ENCODE peak calls at places on chromosomes 4 and X, in nine cellular contexts. One of them, this sample, is unnamed.

GRCh38 chrX:107716045-107716684 is 59.4 kb downstream of the TSC22D3 start:
- DNase-seq in choroid plexus epithelial cell: peak
- DNase-seq in lower leg skin: no peak
- DNase-seq in right lobe of liver: peak
- DNase-seq in left ventricle myocardium inferior: no peak
- DNase-seq in fibroblast of mammary gland: no peak
- DNase-seq in AG09309: no peak
- DNase-seq in fibroblast of pulmonary artery: peak
- DNase-seq in IMR-90: peak
- DNase-seq in this sample: no peak

GRCh38 chr4:11623726-11624037 is 195.0 kb upstream of the HS3ST1 start:
- DNase-seq in choroid plexus epithelial cell: peak
- DNase-seq in lower leg skin: no peak
- DNase-seq in right lobe of liver: peak
- DNase-seq in left ventricle myocardium inferior: peak
- DNase-seq in fibroblast of mammary gland: no peak
- DNase-seq in AG09309: no peak
- DNase-seq in fibroblast of pulmonary artery: peak
- DNase-seq in IMR-90: peak
- DNase-seq in this sample: no peak

GRCh38 chr4:41256131-41256739 is 493 bp upstream of the UCHL1 start:
- DNase-seq in choroid plexus epithelial cell: peak
- DNase-seq in lower leg skin: no peak
- DNase-seq in right lobe of liver: no peak
- DNase-seq in left ventricle myocardium inferior: no peak
- DNase-seq in fibroblast of mammary gland: no peak
- DNase-seq in AG09309: no peak
- DNase-seq in fibroblast of pulmonary artery: peak
- DNase-seq in IMR-90: peak
- DNase-seq in this sample: no peak

GRCh38 chr4:165440415-165440882 is 61.6 kb downstream of the CPE start:
- DNase-seq in choroid plexus epithelial cell: peak
- DNase-seq in lower leg skin: no peak
- DNase-seq in right lobe of liver: no peak
- DNase-seq in left ventricle myocardium inferior: no peak
- DNase-seq in fibroblast of mammary gland: peak
- DNase-seq in AG09309: no peak
- DNase-seq in fibroblast of pulmonary artery: peak
- DNase-seq in IMR-90: peak
- DNase-seq in this sample: peak

GRCh38 chrX:81537723-81538122 is 335.8 kb downstream of the SH3BGRL start:
- DNase-seq in choroid plexus epithelial cell: no peak
- DNase-seq in lower leg skin: no peak
- DNase-seq in right lobe of liver: no peak
- DNase-seq in left ventricle myocardium inferior: no peak
- DNase-seq in fibroblast of mammary gland: no peak
- DNase-seq in AG09309: no peak
- DNase-seq in fibroblast of pulmonary artery: no peak
- DNase-seq in IMR-90: no peak
- DNase-seq in this sample: no peak

GRCh38 chrX:74613350-74614192 is 853 bp downstream of the RLIM start:
- DNase-seq in choroid plexus epithelial cell: peak
- DNase-seq in lower leg skin: peak
- DNase-seq in right lobe of liver: no peak
- DNase-seq in left ventricle myocardium inferior: no peak
- DNase-seq in fibroblast of mammary gland: peak
- DNase-seq in AG09309: no peak
- DNase-seq in fibroblast of pulmonary artery: peak
- DNase-seq in IMR-90: peak
- DNase-seq in this sample: no peak

GRCh38 chrX:115147220-115147619 is 42.0 kb upstream of the RBMXL3 start:
- DNase-seq in choroid plexus epithelial cell: peak
- DNase-seq in lower leg skin: no peak
- DNase-seq in right lobe of liver: no peak
- DNase-seq in left ventricle myocardium inferior: no peak
- DNase-seq in fibroblast of mammary gland: peak
- DNase-seq in AG09309: no peak
- DNase-seq in fibroblast of pulmonary artery: peak
- DNase-seq in IMR-90: peak
- DNase-seq in this sample: no peak

GRCh38 chr4:126106658-126107057 is 791.9 kb downstream of the FAT4 start:
- DNase-seq in choroid plexus epithelial cell: peak
- DNase-seq in lower leg skin: no peak
- DNase-seq in right lobe of liver: no peak
- DNase-seq in left ventricle myocardium inferior: no peak
- DNase-seq in fibroblast of mammary gland: peak
- DNase-seq in AG09309: no peak
- DNase-seq in fibroblast of pulmonary artery: peak
- DNase-seq in IMR-90: no peak
- DNase-seq in this sample: no peak

GRCh38 chrX:107715331-107716044 is 60.1 kb downstream of the TSC22D3 start:
- DNase-seq in choroid plexus epithelial cell: peak
- DNase-seq in lower leg skin: no peak
- DNase-seq in right lobe of liver: peak
- DNase-seq in left ventricle myocardium inferior: no peak
- DNase-seq in fibroblast of mammary gland: peak
- DNase-seq in AG09309: no peak
- DNase-seq in fibroblast of pulmonary artery: peak
- DNase-seq in IMR-90: peak
- DNase-seq in this sample: no peak

GRCh38 chr4:48899950-48900349 is 6.6 kb downstream of the OCIAD2 start:
- DNase-seq in choroid plexus epithelial cell: peak
- DNase-seq in lower leg skin: no peak
- DNase-seq in right lobe of liver: no peak
- DNase-seq in left ventricle myocardium inferior: no peak
- DNase-seq in fibroblast of mammary gland: peak
- DNase-seq in AG09309: no peak
- DNase-seq in fibroblast of pulmonary artery: peak
- DNase-seq in IMR-90: peak
- DNase-seq in this sample: peak

GRCh38 chr4:55485821-55486220 is 60.9 kb downstream of the CLOCK start:
- DNase-seq in choroid plexus epithelial cell: no peak
- DNase-seq in lower leg skin: no peak
- DNase-seq in right lobe of liver: no peak
- DNase-seq in left ventricle myocardium inferior: no peak
- DNase-seq in fibroblast of mammary gland: peak
- DNase-seq in AG09309: no peak
- DNase-seq in fibroblast of pulmonary artery: no peak
- DNase-seq in IMR-90: peak
- DNase-seq in this sample: no peak

GRCh38 chrX:12237131-12237530 is 98.9 kb downstream of the FRMPD4 start:
- DNase-seq in choroid plexus epithelial cell: no peak
- DNase-seq in lower leg skin: no peak
- DNase-seq in right lobe of liver: no peak
- DNase-seq in left ventricle myocardium inferior: no peak
- DNase-seq in fibroblast of mammary gland: no peak
- DNase-seq in AG09309: no peak
- DNase-seq in fibroblast of pulmonary artery: no peak
- DNase-seq in IMR-90: no peak
- DNase-seq in this sample: no peak

GRCh38 chr4:108360857-108361820 is 192.4 kb upstream of the LEF1 start:
- DNase-seq in choroid plexus epithelial cell: peak
- DNase-seq in lower leg skin: no peak
- DNase-seq in right lobe of liver: no peak
- DNase-seq in left ventricle myocardium inferior: no peak
- DNase-seq in fibroblast of mammary gland: peak
- DNase-seq in AG09309: peak
- DNase-seq in fibroblast of pulmonary artery: peak
- DNase-seq in IMR-90: peak
- DNase-seq in this sample: peak

GRCh38 chr4:154119317-154119716 is 330.4 kb upstream of the SFRP2 start:
- DNase-seq in choroid plexus epithelial cell: no peak
- DNase-seq in lower leg skin: no peak
- DNase-seq in right lobe of liver: no peak
- DNase-seq in left ventricle myocardium inferior: no peak
- DNase-seq in fibroblast of mammary gland: peak
- DNase-seq in AG09309: no peak
- DNase-seq in fibroblast of pulmonary artery: no peak
- DNase-seq in IMR-90: no peak
- DNase-seq in this sample: no peak

GRCh38 chr4:103067841-103068547 is 8.6 kb downstream of the SLC9B2 start:
- DNase-seq in choroid plexus epithelial cell: no peak
- DNase-seq in lower leg skin: no peak
- DNase-seq in right lobe of liver: no peak
- DNase-seq in left ventricle myocardium inferior: no peak
- DNase-seq in fibroblast of mammary gland: peak
- DNase-seq in AG09309: no peak
- DNase-seq in fibroblast of pulmonary artery: no peak
- DNase-seq in IMR-90: peak
- DNase-seq in this sample: no peak

GRCh38 chr4:98677799-98678198 is 19.4 kb upstream of the TSPAN5 start:
- DNase-seq in choroid plexus epithelial cell: no peak
- DNase-seq in lower leg skin: no peak
- DNase-seq in right lobe of liver: no peak
- DNase-seq in left ventricle myocardium inferior: no peak
- DNase-seq in fibroblast of mammary gland: no peak
- DNase-seq in AG09309: no peak
- DNase-seq in fibroblast of pulmonary artery: no peak
- DNase-seq in IMR-90: peak
- DNase-seq in this sample: no peak

GRCh38 chr4:8664031-8664805 is 71.7 kb downstream of the CPZ start:
- DNase-seq in choroid plexus epithelial cell: no peak
- DNase-seq in lower leg skin: no peak
- DNase-seq in right lobe of liver: no peak
- DNase-seq in left ventricle myocardium inferior: no peak
- DNase-seq in fibroblast of mammary gland: no peak
- DNase-seq in AG09309: no peak
- DNase-seq in fibroblast of pulmonary artery: no peak
- DNase-seq in IMR-90: no peak
- DNase-seq in this sample: no peak

GRCh38 chr4:6701371-6701770 is 7.7 kb downstream of the S100P start:
- DNase-seq in choroid plexus epithelial cell: no peak
- DNase-seq in lower leg skin: no peak
- DNase-seq in right lobe of liver: no peak
- DNase-seq in left ventricle myocardium inferior: no peak
- DNase-seq in fibroblast of mammary gland: no peak
- DNase-seq in AG09309: no peak
- DNase-seq in fibroblast of pulmonary artery: no peak
- DNase-seq in IMR-90: no peak
- DNase-seq in this sample: no peak

GRCh38 chrX:154019061-154019621 is 561 bp downstream of the IRAK1 start:
- DNase-seq in choroid plexus epithelial cell: no peak
- DNase-seq in lower leg skin: no peak
- DNase-seq in right lobe of liver: no peak
- DNase-seq in left ventricle myocardium inferior: no peak
- DNase-seq in fibroblast of mammary gland: no peak
- DNase-seq in AG09309: no peak
- DNase-seq in fibroblast of pulmonary artery: no peak
- DNase-seq in IMR-90: no peak
- DNase-seq in this sample: no peak

GRCh38 chr4:105140684-105141490 is 5.8 kb upstream of the TET2 start:
- DNase-seq in choroid plexus epithelial cell: peak
- DNase-seq in lower leg skin: no peak
- DNase-seq in right lobe of liver: no peak
- DNase-seq in left ventricle myocardium inferior: no peak
- DNase-seq in fibroblast of mammary gland: peak
- DNase-seq in AG09309: no peak
- DNase-seq in fibroblast of pulmonary artery: peak
- DNase-seq in IMR-90: no peak
- DNase-seq in this sample: no peak

DNA sequence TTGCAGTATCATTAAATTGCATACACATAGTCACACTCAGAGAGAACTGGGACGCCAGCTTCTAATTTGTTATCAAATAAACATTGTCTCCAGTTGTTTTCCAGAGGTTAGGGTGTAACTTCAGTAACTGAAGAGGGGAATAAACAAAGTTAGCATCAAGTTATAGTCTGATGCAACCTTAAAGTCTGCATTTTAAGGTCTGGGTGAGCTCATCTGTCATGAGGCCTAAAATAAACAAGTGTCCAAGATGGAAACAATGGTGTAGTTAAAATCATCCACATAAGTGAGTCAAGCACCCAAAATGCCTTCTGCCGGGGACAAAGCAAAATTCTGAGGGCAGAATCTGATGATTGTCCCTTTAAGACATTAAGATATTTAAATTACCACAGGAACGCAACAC is 70.3 kb upstream of the EMCN start:
- DNase-seq in choroid plexus epithelial cell: no peak
- DNase-seq in lower leg skin: no peak
- DNase-seq in right lobe of liver: no peak
- DNase-seq in left ventricle myocardium inferior: no peak
- DNase-seq in fibroblast of mammary gland: no peak
- DNase-seq in AG09309: no peak
- DNase-seq in fibroblast of pulmonary artery: peak
- DNase-seq in IMR-90: no peak
- DNase-seq in this sample: no peak
- TF ChIP-seq CTCF in choroid plexus epithelial cell: no peak
- TF ChIP-seq CTCF in lower leg skin: no peak
- TF ChIP-seq CTCF in right lobe of liver: no peak
- TF ChIP-seq CTCF in left ventricle myocardium inferior: no peak
- TF ChIP-seq CTCF in fibroblast of mammary gland: no peak
- TF ChIP-seq CTCF in AG09309: no peak
- TF ChIP-seq CTCF in fibroblast of pulmonary artery: no peak
- TF ChIP-seq CTCF in IMR-90: no peak
- TF ChIP-seq CTCF in this sample: no peak

GRCh38 chr4:168480991-168481588 is 798 bp upstream of the DDX60L start:
- DNase-seq in choroid plexus epithelial cell: peak
- DNase-seq in lower leg skin: no peak
- DNase-seq in right lobe of liver: no peak
- DNase-seq in left ventricle myocardium inferior: no peak
- DNase-seq in fibroblast of mammary gland: peak
- DNase-seq in AG09309: peak
- DNase-seq in fibroblast of pulmonary artery: peak
- DNase-seq in IMR-90: peak
- DNase-seq in this sample: no peak
- H3K4me3 ChIP-seq in choroid plexus epithelial cell: peak
- H3K4me3 ChIP-seq in lower leg skin: peak
- H3K4me3 ChIP-seq in right lobe of liver: peak
- H3K4me3 ChIP-seq in left ventricle myocardium inferior: peak
- H3K4me3 ChIP-seq in fibroblast of mammary gland: peak
- H3K4me3 ChIP-seq in AG09309: peak
- H3K4me3 ChIP-seq in fibroblast of pulmonary artery: peak
- H3K4me3 ChIP-seq in IMR-90: peak
- H3K4me3 ChIP-seq in this sample: peak

GRCh38 chr4:40228497-40229365 is 31.9 kb downstream of the RHOH start:
- DNase-seq in choroid plexus epithelial cell: peak
- DNase-seq in lower leg skin: no peak
- DNase-seq in right lobe of liver: no peak
- DNase-seq in left ventricle myocardium inferior: no peak
- DNase-seq in fibroblast of mammary gland: peak
- DNase-seq in AG09309: no peak
- DNase-seq in fibroblast of pulmonary artery: peak
- DNase-seq in IMR-90: no peak
- DNase-seq in this sample: no peak
- TF ChIP-seq CTCF in choroid plexus epithelial cell: peak
- TF ChIP-seq CTCF in lower leg skin: no peak
- TF ChIP-seq CTCF in right lobe of liver: peak
- TF ChIP-seq CTCF in left ventricle myocardium inferior: no peak
- TF ChIP-seq CTCF in fibroblast of mammary gland: peak
- TF ChIP-seq CTCF in AG09309: peak
- TF ChIP-seq CTCF in fibroblast of pulmonary artery: peak
- TF ChIP-seq CTCF in IMR-90: no peak
- TF ChIP-seq CTCF in this sample: no peak

DNA sequence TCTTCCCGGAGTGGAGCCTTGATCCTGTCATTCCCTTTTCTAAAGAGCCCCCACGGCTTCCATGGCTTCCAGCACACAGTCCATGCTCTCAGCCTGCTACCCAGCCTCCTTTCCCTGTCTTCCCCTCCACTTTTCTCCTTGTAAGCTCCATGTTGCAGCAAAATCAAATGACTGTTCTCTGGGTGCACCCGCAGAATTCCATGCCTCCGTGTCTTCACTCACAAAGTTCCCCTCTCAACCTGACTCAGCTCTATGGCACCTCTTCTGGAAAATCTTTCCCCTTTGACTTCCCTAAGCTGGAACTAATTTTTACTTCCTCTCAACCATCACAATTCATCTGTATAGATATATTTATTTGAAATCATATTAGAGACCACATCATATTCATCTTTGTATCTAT is 3.5 kb downstream of the SETD7 start:
- DNase-seq in choroid plexus epithelial cell: no peak
- DNase-seq in lower leg skin: no peak
- DNase-seq in right lobe of liver: no peak
- DNase-seq in left ventricle myocardium inferior: no peak
- DNase-seq in fibroblast of mammary gland: peak
- DNase-seq in AG09309: no peak
- DNase-seq in fibroblast of pulmonary artery: no peak
- DNase-seq in IMR-90: peak
- DNase-seq in this sample: no peak
- H3K4me3 ChIP-seq in choroid plexus epithelial cell: no peak
- H3K4me3 ChIP-seq in lower leg skin: no peak
- H3K4me3 ChIP-seq in right lobe of liver: no peak
- H3K4me3 ChIP-seq in left ventricle myocardium inferior: peak
- H3K4me3 ChIP-seq in fibroblast of mammary gland: peak
- H3K4me3 ChIP-seq in AG09309: peak
- H3K4me3 ChIP-seq in fibroblast of pulmonary artery: no peak
- H3K4me3 ChIP-seq in IMR-90: no peak
- H3K4me3 ChIP-seq in this sample: no peak

This sample was measured in astrocyte of the cerebellum.